ENCODE peak calls at places on chromosome 10, in eight cellular contexts. W is mammary epithelial cell, Z is A549, G is fibroblast of mammary gland, T is omental fat pad, U is nephron progenitor cell, V is upper lobe of right lung, E is MCF 10A. K is an unnamed sample.

GRCh38 chr10:133527779-133528271 is 662 bp downstream of the CYP2E1 start:
- DNase-seq in W (peak; percentile 13), Z (no peak), G (no peak), T (no peak), U (no peak), V (no peak), E (no peak), K (no peak)

GRCh38 chr10:72712136-72712535 is 20.2 kb downstream of the MCU start:
- DNase-seq in W (no peak), Z (no peak), G (peak; percentile 15), T (no peak), U (no peak), V (no peak), E (no peak), K (no peak)

GRCh38 chr10:87976101-87976743 is 112.8 kb downstream of the PTEN start:
- DNase-seq in W (peak; percentile 52), Z (no peak), G (peak; percentile 47), T (no peak), U (no peak), V (no peak), E (peak; percentile 48), K (no peak)

GRCh38 chr10:42975558-42976352 is 101.1 kb upstream of the RET start:
- DNase-seq in W (no peak), Z (peak; percentile 14), G (no peak), T (peak; percentile 12), U (no peak), V (no peak), E (peak; percentile 4), K (no peak)

GRCh38 chr10:22252801-22253577 is 35.2 kb upstream of the EBLN1 start:
- DNase-seq in W (no peak), Z (no peak), G (no peak), T (no peak), U (peak; percentile 44), V (peak; percentile 76), E (no peak), K (peak; percentile 11)

GRCh38 chr10:94292448-94293118 is 70.2 kb downstream of the NOC3L start:
- DNase-seq in W (peak; percentile 32), Z (no peak), G (peak; percentile 68), T (no peak), U (no peak), V (no peak), E (peak; percentile 17), K (no peak)

GRCh38 chr10:117441812-117442443 is 66.7 kb upstream of the PDZD8 start:
- DNase-seq in W (peak; percentile 94), Z (peak; percentile 21), G (peak; percentile 94), T (no peak), U (no peak), V (no peak), E (peak; percentile 99), K (no peak)

GRCh38 chr10:82668266-82668665 is 793.3 kb downstream of the NRG3 start:
- DNase-seq in W (no peak), Z (no peak), G (peak; percentile 31), T (no peak), U (no peak), V (no peak), E (peak; percentile 66), K (no peak)

GRCh38 chr10:21962362-21962761 is 41.2 kb downstream of the DNAJC1 start:
- DNase-seq in W (no peak), Z (no peak), G (no peak), T (no peak), U (no peak), V (no peak), E (no peak), K (no peak)

GRCh38 chr10:70549962-70550845 is 52.3 kb downstream of the PRF1 start:
- DNase-seq in W (peak; percentile 39), Z (peak; percentile 78), G (peak; percentile 60), T (peak; percentile 64), U (peak; percentile 81), V (no peak), E (peak; percentile 75), K (peak; percentile 65)

GRCh38 chr10:109259293-109259692 is 664.0 kb downstream of the XPNPEP1 start:
- DNase-seq in W (peak; percentile 5), Z (no peak), G (peak; percentile 44), T (no peak), U (no peak), V (no peak), E (peak; percentile 11), K (no peak)

GRCh38 chr10:22651276-22651980 is 63.0 kb downstream of the PIP4K2A start:
- DNase-seq in W (no peak), Z (no peak), G (no peak), T (no peak), U (no peak), V (peak; percentile 74), E (no peak), K (no peak)

GRCh38 chr10:49080071-49080470 is 35.3 kb downstream of the VSTM4 start:
- DNase-seq in W (no peak), Z (no peak), G (peak; percentile 66), T (no peak), U (no peak), V (peak; percentile 80), E (peak; percentile 17), K (no peak)

GRCh38 chr10:77849039-77849664 is 77.4 kb downstream of the DLG5 start:
- DNase-seq in W (no peak), Z (no peak), G (no peak), T (no peak), U (peak; percentile 85), V (no peak), E (no peak), K (no peak)

GRCh38 chr10:62433181-62433692 is 59.1 kb downstream of the ZNF365 start:
- DNase-seq in W (peak; percentile 99), Z (peak; percentile 76), G (peak; percentile 99), T (peak; percentile 33), U (no peak), V (no peak), E (peak; percentile 90), K (no peak)

GRCh38 chr10:86914734-86915133 is 42.7 kb downstream of the MMRN2 start:
- DNase-seq in W (no peak), Z (no peak), G (no peak), T (no peak), U (no peak), V (no peak), E (no peak), K (no peak)

GRCh38 chr10:12869427-12869826 is 132.1 kb downstream of the CCDC3 start:
- DNase-seq in W (no peak), Z (no peak), G (peak; percentile 19), T (no peak), U (no peak), V (no peak), E (peak; percentile 20), K (no peak)

GRCh38 chr10:96259884-96260511 is 11.4 kb downstream of the BLNK start:
- DNase-seq in W (no peak), Z (no peak), G (no peak), T (no peak), U (no peak), V (no peak), E (no peak), K (no peak)

GRCh38 chr10:1117651-1118050 is 61.5 kb downstream of the WDR37 start:
- DNase-seq in W (no peak), Z (no peak), G (no peak), T (no peak), U (no peak), V (no peak), E (no peak), K (no peak)

GRCh38 chr10:119917777-119918176 is 25.2 kb downstream of the SEC23IP start:
- DNase-seq in W (no peak), Z (no peak), G (peak; percentile 27), T (no peak), U (no peak), V (no peak), E (peak; percentile 16), K (no peak)
- TF ChIP-seq CTCF in W (peak; percentile 12), Z (peak; percentile 14), G (peak; percentile 8), T (no peak), U (no peak), V (no peak), E (no peak), K (no peak)

GRCh38 chr10:46096909-46097575 is 51.0 kb upstream of the MSMB start:
- DNase-seq in W (no peak), Z (no peak), G (no peak), T (no peak), U (no peak), V (no peak), E (no peak), K (no peak)

GRCh38 chr10:46094931-46095755 is 49.1 kb upstream of the MSMB start:
- DNase-seq in W (peak; percentile 22), Z (no peak), G (no peak), T (no peak), U (no peak), V (no peak), E (peak; percentile 30), K (no peak)

GRCh38 chr10:46097576-46098317 is 51.7 kb upstream of the MSMB start:
- DNase-seq in W (no peak), Z (no peak), G (no peak), T (no peak), U (no peak), V (no peak), E (no peak), K (no peak)

GRCh38 chr10:46096426-46096825 is 50.4 kb upstream of the MSMB start:
- DNase-seq in W (no peak), Z (no peak), G (peak; percentile 18), T (no peak), U (no peak), V (no peak), E (no peak), K (no peak)

GRCh38 chr10:46098379-46098778 is 52.3 kb upstream of the MSMB start:
- DNase-seq in W (no peak), Z (no peak), G (no peak), T (no peak), U (no peak), V (no peak), E (no peak), K (no peak)
- TF ChIP-seq CTCF in W (no peak), Z (no peak), G (no peak), T (no peak), U (no peak), V (no peak), E (no peak), K (no peak)

GRCh38 chr10:113108180-113108835 is 158.3 kb downstream of the TCF7L2 start:
- DNase-seq in W (no peak), Z (no peak), G (no peak), T (no peak), U (peak; percentile 63), V (peak; percentile 73), E (peak; percentile 22), K (peak; percentile 42)
- TF ChIP-seq CTCF in W (peak; percentile 63), Z (peak; percentile 54), G (peak; percentile 53), T (no peak), U (peak; percentile 59), V (peak; percentile 52), E (peak; percentile 74), K (peak; percentile 60)

GRCh38 chr10:121167534-121168243 is 316.5 kb downstream of the WDR11 start:
- DNase-seq in W (peak; percentile 37), Z (no peak), G (no peak), T (no peak), U (no peak), V (no peak), E (no peak), K (no peak)

GRCh38 chr10:121171825-121172224 is 320.7 kb downstream of the WDR11 start:
- DNase-seq in W (no peak), Z (no peak), G (no peak), T (no peak), U (no peak), V (no peak), E (no peak), K (no peak)

GRCh38 chr10:121169406-121169805 is 318.2 kb downstream of the WDR11 start:
- DNase-seq in W (no peak), Z (no peak), G (no peak), T (no peak), U (no peak), V (no peak), E (peak; percentile 11), K (no peak)

GRCh38 chr10:121165276-121165675 is 314.1 kb downstream of the WDR11 start:
- DNase-seq in W (peak; percentile 51), Z (no peak), G (no peak), T (no peak), U (no peak), V (no peak), E (peak; percentile 21), K (no peak)

GRCh38 chr10:121168513-121169216 is 317.5 kb downstream of the WDR11 start:
- DNase-seq in W (no peak), Z (no peak), G (no peak), T (no peak), U (no peak), V (no peak), E (peak; percentile 30), K (no peak)
- TF ChIP-seq CTCF in W (peak; percentile 13), Z (no peak), G (no peak), T (no peak), U (no peak), V (no peak), E (no peak), K (no peak)

K was measured in progenitor cell of endocrine pancreas.